ENCODE peak calls at places on chromosomes 4 and X, in five cellular contexts. R is stimulated activated CD8-positive, alpha-beta memory T cell treated with anti-CD3 and anti-CD28 coated beads, Interleukin-4, amount 100 ng/mL, for 4 hours; J is retina; G is HEK293T; F is NCI-H2171 treated with DMSO at 0.1 percent for 48 hours. P is an unnamed sample.

GRCh38 chrX:123060986-123061385 is 123.1 kb upstream of the GRIA3 start:
- DNase-seq in G (no peak), R (no peak), F (no peak), J (no peak), P (no peak)

GRCh38 chrX:152915541-152916241 is 17.8 kb downstream of the ZNF185 start:
- DNase-seq in R (no peak), G (peak; percentile 83), J (peak; percentile 71), F (no peak), P (peak; percentile 72)

GRCh38 chrX:16039363-16039762 is 84.0 kb upstream of the GRPR start:
- DNase-seq in J (no peak), R (no peak), F (no peak), G (no peak), P (no peak)

GRCh38 chr4:3285558-3286334 is 7.1 kb upstream of the RGS12 start:
- DNase-seq in J (no peak), G (no peak), F (no peak), R (no peak), P (no peak)

GRCh38 chr4:52939739-52940138 is 77.6 kb downstream of the RASL11B start:
- DNase-seq in F (peak; percentile 78), R (no peak), G (no peak), J (no peak), P (no peak)

GRCh38 chr4:138181288-138181687 is 60.9 kb downstream of the SLC7A11 start:
- DNase-seq in J (no peak), G (no peak), F (no peak), R (no peak), P (peak; percentile 68)

GRCh38 chr4:165761968-165762367 is 111.1 kb upstream of the TLL1 start:
- DNase-seq in J (no peak), R (no peak), F (peak; percentile 13), G (no peak), P (no peak)

GRCh38 chr4:74653331-74654229 is 140.7 kb downstream of the BTC start:
- DNase-seq in J (no peak), G (no peak), F (no peak), R (no peak), P (no peak)

GRCh38 chr4:106496066-106496465 is 127.5 kb upstream of the GIMD1 start:
- DNase-seq in R (no peak), G (no peak), J (no peak), F (no peak), P (no peak)

GRCh38 chrX:21956783-21957182 is 16.3 kb downstream of the SMS start:
- DNase-seq in G (no peak), F (no peak), R (no peak), J (no peak), P (no peak)

GRCh38 chr4:26298198-26298950 is 22.4 kb upstream of the RBPJ start:
- DNase-seq in J (no peak), F (no peak), G (no peak), R (no peak), P (no peak)

P was measured in WERI-Rb-1.